ENCODE peak calls at places on chromosomes 11 and 22, in nine cellular contexts. K is fibroblast of mammary gland; G is BE2C; E is CD4-positive, alpha-beta T cell; Q is A673; X is NB4; T is cardiac fibroblast; R is foreskin fibroblast; F is heart left ventricle. O is an unnamed sample.
A peak's percentile ranks its signal among the peaks of the same experiment; 100 is the strongest.

GRCh38 chr22:40376149-40376548 is 5.8 kb downstream of the SGSM3 start:
- DNase-seq in K (no peak), G (no peak), E (no peak), Q (no peak), X (no peak), T (no peak), R (no peak), F (no peak), O (no peak)

GRCh38 chr11:113449743-113450142 is 25.5 kb downstream of the DRD2 start:
- DNase-seq in K (no peak), G (no peak), E (no peak), Q (no peak), X (no peak), T (no peak), R (no peak), F (no peak), O (no peak)

GRCh38 chr11:112451250-112451649 is 190.6 kb upstream of the PLET1 start:
- DNase-seq in K (no peak), G (no peak), E (no peak), Q (no peak), X (no peak), T (no peak), R (no peak), F (no peak), O (no peak)

GRCh38 chr22:47201186-47201995 is 438.9 kb downstream of the TBC1D22A start:
- DNase-seq in K (no peak), G (no peak), E (no peak), Q (no peak), X (no peak), T (no peak), R (no peak), F (no peak), O (no peak)

GRCh38 chr22:20551805-20552449 is 44.5 kb downstream of the MED15 start:
- DNase-seq in K (no peak), G (peak; percentile 87), E (no peak), Q (peak; percentile 44), X (no peak), T (peak; percentile 34), R (no peak), F (peak; percentile 74), O (no peak)

GRCh38 chr11:57786436-57786835 is 24.8 kb downstream of the CTNND1 start:
- DNase-seq in K (no peak), G (no peak), E (no peak), Q (no peak), X (no peak), T (no peak), R (no peak), F (no peak), O (no peak)

GRCh38 chr11:70537576-70538571 is 139.5 kb downstream of the CTTN start:
- DNase-seq in K (no peak), G (no peak), E (no peak), Q (no peak), X (no peak), T (no peak), R (no peak), F (no peak), O (no peak)

GRCh38 chr11:76524461-76524860 is 79.6 kb downstream of the EMSY start:
- DNase-seq in K (peak; percentile 6), G (no peak), E (no peak), Q (no peak), X (no peak), T (no peak), R (no peak), F (no peak), O (no peak)

GRCh38 chr11:110182886-110183285 is 89.7 kb downstream of the ZC3H12C start:
- DNase-seq in K (peak; percentile 95), G (no peak), E (no peak), Q (no peak), X (peak; percentile 53), T (peak; percentile 74), R (peak; percentile 85), F (no peak), O (no peak)

GRCh38 chr11:109085708-109086373 is 336.1 kb upstream of the C11orf87 start:
- DNase-seq in K (peak; percentile 82), G (no peak), E (no peak), Q (no peak), X (no peak), T (peak; percentile 71), R (peak; percentile 28), F (peak; percentile 54), O (no peak)

GRCh38 chr11:5983443-5983842 is 3.3 kb downstream of the OR52L1 start:
- DNase-seq in K (no peak), G (no peak), E (no peak), Q (no peak), X (no peak), T (no peak), R (no peak), F (no peak), O (no peak)

GRCh38 chr11:54832676-54833075 is 126.0 kb downstream of the OR4A5 start:
- DNase-seq in K (no peak), G (no peak), E (no peak), Q (no peak), X (no peak), T (no peak), R (no peak), F (no peak), O (no peak)

GRCh38 chr11:132523929-132524328 is 1008.4 kb downstream of the OPCML start:
- DNase-seq in K (no peak), G (no peak), E (no peak), Q (no peak), X (no peak), T (no peak), R (no peak), F (no peak), O (no peak)

GRCh38 chr22:23609983-23610781 is 21.9 kb downstream of the DRICH1 start:
- DNase-seq in K (no peak), G (peak; percentile 35), E (no peak), Q (no peak), X (no peak), T (no peak), R (no peak), F (no peak), O (no peak)

GRCh38 chr22:31269892-31270574 is 22.3 kb downstream of the PIK3IP1 start:
- DNase-seq in K (no peak), G (no peak), E (no peak), Q (no peak), X (no peak), T (no peak), R (no peak), F (no peak), O (no peak)

GRCh38 chr11:81278986-81279385 is 1454.7 kb downstream of the FAM181B start:
- DNase-seq in K (no peak), G (no peak), E (no peak), Q (no peak), X (no peak), T (no peak), R (no peak), F (no peak), O (no peak)

GRCh38 chr22:48263791-48264351 is 1501.4 kb downstream of the TBC1D22A start:
- DNase-seq in K (no peak), G (no peak), E (no peak), Q (no peak), X (no peak), T (no peak), R (no peak), F (no peak), O (no peak)

DNA sequence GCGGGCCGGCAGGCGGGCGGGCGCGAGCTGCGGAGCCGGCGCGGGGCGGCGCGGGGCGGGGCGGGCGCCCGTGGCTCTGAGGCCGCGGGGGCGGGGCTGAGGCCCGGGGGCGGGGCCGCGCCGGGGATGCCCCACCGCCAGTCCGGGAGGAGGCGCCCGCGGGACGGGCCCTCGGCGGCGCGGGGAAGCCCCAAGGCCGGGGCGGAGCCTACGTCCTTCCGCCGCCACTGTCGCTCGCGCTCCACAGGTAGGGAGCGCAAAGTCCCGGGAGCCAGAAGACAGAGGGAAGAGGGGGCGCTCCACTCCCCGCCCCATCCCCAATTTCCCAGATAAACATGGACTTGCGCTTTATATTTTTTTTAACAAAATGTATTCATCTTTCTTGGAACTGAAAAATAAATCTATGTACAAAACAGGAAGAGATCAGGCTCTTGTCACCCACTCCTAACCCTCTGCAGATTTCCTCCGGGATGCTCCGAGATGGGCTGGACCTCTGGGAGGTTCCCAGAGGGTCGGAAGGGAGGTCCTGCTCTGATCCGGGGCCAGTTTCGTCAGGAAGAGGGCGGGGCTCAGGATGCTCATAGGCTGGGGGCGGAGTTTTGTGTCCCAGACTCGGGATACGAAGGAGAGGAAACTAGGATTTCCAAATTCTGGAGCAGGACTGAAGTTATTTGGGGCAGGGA is at the start of gene MAP4K2:
- DNase-seq in K (peak; percentile 72), G (peak; percentile 85), E (peak; percentile 83), Q (peak; percentile 94), X (peak; percentile 86), T (peak; percentile 78), R (peak; percentile 79), F (peak; percentile 94), O (peak; percentile 98)
- TF ChIP-seq CTCF in K (no peak), G (no peak), E (no peak), Q (peak; percentile 45), X (peak; percentile 23), T (no peak), R (peak; percentile 5), F (peak; percentile 19), O (peak; percentile 20)

DNA sequence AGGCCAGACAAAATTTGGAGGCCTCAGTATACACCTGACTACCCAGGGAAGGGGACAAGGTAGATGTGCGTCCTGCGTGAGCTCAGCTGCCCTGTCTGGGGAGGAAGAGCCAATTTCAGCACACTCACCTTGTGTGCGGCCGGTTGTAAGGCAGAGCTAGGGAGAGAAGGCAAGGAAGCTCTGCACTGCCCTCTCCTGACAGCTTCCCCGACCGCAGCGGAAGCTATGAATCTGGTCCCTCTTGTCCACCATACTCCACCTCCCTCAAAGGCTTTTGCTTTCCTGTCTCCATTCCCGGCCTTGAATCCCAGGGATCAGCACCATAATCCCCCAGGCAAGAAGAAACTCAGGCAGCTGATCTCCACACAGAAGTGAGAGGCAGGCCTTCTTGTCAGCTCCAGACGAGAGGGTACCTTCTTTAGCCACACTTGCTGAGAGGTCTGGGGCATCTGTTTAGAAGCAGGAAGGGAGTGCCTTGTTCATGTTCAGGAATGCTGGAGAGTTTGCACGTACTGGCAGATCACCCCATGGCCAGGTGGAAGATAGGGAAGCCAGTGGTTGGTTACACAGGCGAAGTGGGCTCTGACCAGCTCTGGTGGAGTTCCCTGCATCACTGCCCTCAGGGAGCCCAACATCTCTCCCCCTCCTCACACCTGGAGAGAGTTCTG is 62.5 kb downstream of the FEZ1 start:
- DNase-seq in K (peak; percentile 51), G (peak; percentile 45), E (no peak), Q (peak; percentile 61), X (peak; percentile 54), T (peak; percentile 61), R (peak; percentile 44), F (peak; percentile 70), O (peak; percentile 54)
- TF ChIP-seq CTCF in K (peak; percentile 61), G (peak; percentile 68), E (no peak), Q (peak; percentile 72), X (peak; percentile 79), T (peak; percentile 74), R (peak; percentile 71), F (peak; percentile 56), O (peak; percentile 43)

GRCh38 chr11:90476442-90477007 is 253.7 kb upstream of the CHORDC1 start:
- DNase-seq in K (peak; percentile 26), G (peak; percentile 49), E (peak; percentile 7), Q (peak; percentile 76), X (peak; percentile 71), T (peak; percentile 53), R (no peak), F (peak; percentile 23), O (no peak)
- TF ChIP-seq CTCF in K (peak; percentile 10), G (peak; percentile 76), E (no peak), Q (peak; percentile 72), X (peak; percentile 61), T (no peak), R (no peak), F (peak; percentile 56), O (peak; percentile 49)

GRCh38 chr11:90438069-90438468 is 215.2 kb upstream of the CHORDC1 start:
- DNase-seq in K (no peak), G (no peak), E (no peak), Q (no peak), X (no peak), T (no peak), R (no peak), F (no peak), O (no peak)

GRCh38 chr11:90434858-90435257 is 212.0 kb upstream of the CHORDC1 start:
- DNase-seq in K (no peak), G (peak; percentile 24), E (no peak), Q (peak; percentile 58), X (peak; percentile 20), T (no peak), R (no peak), F (no peak), O (no peak)
- TF ChIP-seq CTCF in K (no peak), G (peak; percentile 65), E (no peak), Q (peak; percentile 65), X (no peak), T (no peak), R (no peak), F (peak; percentile 27), O (peak; percentile 22)